ENCODE peak calls at places on chromosome X, in nine cellular contexts. O, X, V, P, A, W, H, Z and L are unnamed samples. For H3K36me3 and H3K4me1, the result is how much of the 10 kb centered on the place peaks cover.

GRCh38 chrX:103124284-103124683 is 31.3 kb upstream of the NXF3 start:
- DNase-seq in O (no peak), X (no peak), V (no peak), P (no peak), A (no peak), W (no peak), H (no peak), Z (no peak), L (no peak)

GRCh38 chrX:135520022-135520552 is 373 bp upstream of the INTS6L start:
- DNase-seq in O (peak), X (peak), V (peak), P (peak), A (no peak), W (no peak), H (no peak), Z (peak), L (no peak)

GRCh38 chrX:115399306-115399705 is 109.8 kb downstream of the LUZP4 start:
- DNase-seq in O (no peak), X (no peak), V (no peak), P (no peak), A (no peak), W (no peak), H (no peak), Z (no peak), L (no peak)

GRCh38 chrX:155841232-155841631 is 39.9 kb upstream of the VAMP7 start:
- DNase-seq in O (no peak), X (no peak), V (no peak), P (no peak), A (no peak), W (no peak), H (no peak), Z (no peak), L (no peak)

GRCh38 chrX:56574861-56575260 is 11.4 kb downstream of the UBQLN2 start:
- DNase-seq in O (no peak), X (no peak), V (no peak), P (no peak), A (no peak), W (no peak), H (no peak), Z (no peak), L (no peak)

GRCh38 chrX:63934791-63935190 is 149.8 kb upstream of the ARHGEF9 start:
- DNase-seq in O (no peak), X (no peak), V (peak), P (no peak), A (no peak), W (no peak), H (no peak), Z (no peak), L (no peak)

GRCh38 chrX:28589048-28589447 is 1.8 kb downstream of the IL1RAPL1 start:
- DNase-seq in O (no peak), X (no peak), V (no peak), P (no peak), A (no peak), W (no peak), H (no peak), Z (no peak), L (no peak)

GRCh38 chrX:9943420-9943819 is 23.7 kb upstream of the CLDN34 start:
- DNase-seq in O (no peak), X (no peak), V (no peak), P (no peak), A (no peak), W (no peak), H (no peak), Z (no peak), L (no peak)

GRCh38 chrX:110284159-110284558 is 33.7 kb downstream of the AMMECR1 start:
- DNase-seq in O (peak), X (no peak), V (peak), P (peak), A (no peak), W (no peak), H (no peak), Z (no peak), L (no peak)

DNA sequence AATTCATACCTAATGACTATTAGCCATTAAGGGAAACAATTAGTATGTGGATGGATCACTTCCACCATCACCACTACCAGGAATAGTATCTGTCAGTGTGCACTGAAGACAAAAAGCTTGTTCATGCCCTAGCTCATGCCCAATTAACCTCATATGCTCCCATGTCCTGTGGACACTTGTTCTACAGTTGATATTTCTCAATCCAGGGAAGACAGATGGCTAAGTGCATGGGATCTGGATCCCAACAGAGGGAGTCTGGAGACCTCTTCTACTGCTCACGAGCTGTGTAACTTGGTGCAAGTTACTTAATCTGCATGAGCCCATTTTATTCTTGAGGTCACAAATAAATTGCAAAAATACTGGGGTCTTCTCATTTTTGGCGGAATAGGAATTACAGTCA is 23.7 kb downstream of the AMOT start:
- DNase-seq in O (no peak), X (no peak), V (no peak), P (no peak), A (no peak), W (no peak), H (no peak), Z (no peak), L (no peak)
- H3K36me3 ChIP-seq in O (under half), X (under half), V (under half), P (under half), A (under half), W (under half), H (under half), Z (under half), L (under half)

GRCh38 chrX:19772306-19772705 is 115.1 kb downstream of the SH3KBP1 start:
- DNase-seq in O (no peak), X (no peak), V (no peak), P (peak), A (no peak), W (no peak), H (no peak), Z (no peak), L (peak)
- H3K4me1 ChIP-seq in O (under half), X (half or more), V (under half), P (under half), A (under half), W (half or more), H (under half), Z (under half), L (under half)

GRCh38 chrX:47177079-47177478 is 16.6 kb upstream of the UBA1 start:
- DNase-seq in O (no peak), X (no peak), V (no peak), P (no peak), A (no peak), W (no peak), H (no peak), Z (no peak), L (no peak)

GRCh38 chrX:47174846-47175587 is 18.6 kb upstream of the UBA1 start:
- DNase-seq in O (no peak), X (no peak), V (no peak), P (no peak), A (no peak), W (no peak), H (no peak), Z (no peak), L (no peak)

GRCh38 chrX:47174376-47174775 is 19.3 kb upstream of the UBA1 start:
- DNase-seq in O (no peak), X (no peak), V (no peak), P (no peak), A (no peak), W (no peak), H (no peak), Z (no peak), L (no peak)

GRCh38 chrX:47175588-47175980 is 18.0 kb upstream of the UBA1 start:
- DNase-seq in O (no peak), X (no peak), V (no peak), P (no peak), A (no peak), W (no peak), H (no peak), Z (no peak), L (no peak)

GRCh38 chrX:47176101-47176740 is 17.4 kb upstream of the UBA1 start:
- DNase-seq in O (no peak), X (no peak), V (no peak), P (no peak), A (no peak), W (no peak), H (no peak), Z (no peak), L (no peak)
- H3K36me3 ChIP-seq in O (under half), X (under half), V (under half), P (half or more), A (under half), W (under half), H (under half), Z (under half), L (under half)

GRCh38 chrX:40083979-40084359 is 13.8 kb downstream of the BCOR start:
- DNase-seq in O (no peak), X (no peak), V (no peak), P (no peak), A (no peak), W (no peak), H (no peak), Z (no peak), L (no peak)
- H3K4me1 ChIP-seq in O (under half), X (under half), V (under half), P (under half), A (under half), W (under half), H (under half), Z (half or more), L (under half)

GRCh38 chrX:16843208-16843909 is 26.8 kb downstream of the RBBP7 start:
- DNase-seq in O (no peak), X (no peak), V (no peak), P (no peak), A (no peak), W (no peak), H (no peak), Z (no peak), L (no peak)
- H3K36me3 ChIP-seq in O (under half), X (half or more), V (under half), P (under half), A (under half), W (under half), H (under half), Z (half or more), L (half or more)

GRCh38 chrX:132482632-132483031 is 6.2 kb downstream of the MBNL3 start:
- DNase-seq in O (no peak), X (no peak), V (no peak), P (no peak), A (peak), W (no peak), H (no peak), Z (no peak), L (no peak)
- H3K4me1 ChIP-seq in O (under half), X (half or more), V (under half), P (under half), A (under half), W (half or more), H (under half), Z (under half), L (under half)

DNA sequence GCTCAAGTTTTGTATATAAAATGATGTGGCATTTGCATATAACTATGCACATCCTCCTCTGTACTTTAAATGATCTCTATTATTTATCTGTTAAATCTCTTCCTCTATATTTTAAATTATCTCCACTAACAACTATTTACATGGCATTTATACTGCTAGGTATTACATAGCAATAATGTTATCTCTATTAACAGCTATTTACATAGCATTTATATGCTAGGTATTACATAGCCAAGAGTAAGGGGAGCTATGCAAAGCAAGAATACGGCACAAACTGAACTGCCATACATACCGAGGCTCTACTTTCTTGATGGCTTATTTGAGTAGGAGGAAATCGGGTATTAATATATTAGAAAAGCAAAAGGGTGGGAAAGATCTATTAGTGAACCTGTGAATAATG is 12.7 kb downstream of the RPS6KA6 start:
- DNase-seq in O (no peak), X (no peak), V (no peak), P (no peak), A (no peak), W (no peak), H (no peak), Z (no peak), L (no peak)
- H3K36me3 ChIP-seq in O (under half), X (under half), V (under half), P (under half), A (under half), W (under half), H (under half), Z (under half), L (under half)

DNA sequence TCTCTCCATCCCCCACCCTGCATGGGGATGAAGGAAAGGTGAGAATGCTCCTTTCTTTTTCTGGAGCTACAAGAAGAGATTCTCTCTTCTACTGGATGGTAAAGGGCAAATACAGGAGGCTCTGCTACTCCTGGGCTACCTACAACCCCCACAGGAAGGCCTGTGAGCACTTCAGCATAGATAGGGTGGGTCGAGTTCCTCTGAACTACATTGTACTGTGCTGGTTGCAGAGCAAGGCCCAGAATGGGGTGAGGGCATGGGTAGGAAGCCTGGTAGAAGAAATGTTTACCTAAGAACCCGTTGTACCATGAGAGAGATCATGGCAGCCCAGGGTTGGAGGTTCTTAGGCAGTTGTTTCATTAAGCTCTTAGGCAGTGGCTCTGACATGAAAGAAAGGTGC is 510.4 kb downstream of the MID1IP1 start:
- DNase-seq in O (no peak), X (no peak), V (no peak), P (no peak), A (no peak), W (peak), H (no peak), Z (no peak), L (no peak)
- H3K4me1 ChIP-seq in O (under half), X (under half), V (under half), P (under half), A (under half), W (under half), H (under half), Z (under half), L (under half)

DNA sequence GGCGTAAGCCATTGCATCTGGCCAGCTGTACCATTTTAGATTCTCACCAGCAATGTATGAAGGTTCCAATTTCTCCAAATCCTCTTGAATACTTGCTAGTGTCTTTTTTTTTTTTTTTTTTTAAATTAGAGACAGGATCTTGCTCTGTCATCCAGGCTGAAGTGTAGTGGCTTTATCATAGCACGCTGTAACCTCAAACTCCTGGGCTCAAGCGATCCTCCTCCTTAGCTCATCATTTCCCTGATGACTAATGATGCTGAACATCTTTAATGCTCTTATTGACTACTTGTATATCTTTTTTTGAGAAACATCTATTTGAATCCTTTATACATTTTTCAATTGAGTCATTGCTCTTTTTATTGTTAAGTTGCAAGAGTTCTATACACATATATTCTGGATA is 40.3 kb downstream of the HDAC8 start:
- DNase-seq in O (no peak), X (no peak), V (no peak), P (peak), A (no peak), W (no peak), H (no peak), Z (no peak), L (no peak)
- H3K36me3 ChIP-seq in O (under half), X (under half), V (under half), P (under half), A (under half), W (under half), H (under half), Z (under half), L (under half)

GRCh38 chrX:2705036-2705435 is 13.9 kb downstream of the CD99 start:
- DNase-seq in O (no peak), X (no peak), V (no peak), P (no peak), A (no peak), W (no peak), H (no peak), Z (no peak), L (no peak)
- H3K4me1 ChIP-seq in O (under half), X (half or more), V (under half), P (under half), A (under half), W (half or more), H (under half), Z (half or more), L (under half)